ENCODE peak calls at places on chromosomes 3 and 15, in ten cellular contexts. Y is prostate gland, I is mammary epithelial cell, C is PC-3, F is breast epithelium, G is cardiac muscle cell, B is colonic mucosa, T is astrocyte, R is HepG2, Q is Panc1. O is an unnamed sample.
A peak's percentile ranks its signal among the peaks of the same experiment; 100 is the strongest.

GRCh38 chr3:151003024-151003771 is 30.7 kb upstream of the CLRN1 start:
- DNase-seq in R (peak; percentile 34), Y (no peak), F (no peak), B (no peak), I (peak; percentile 43), Q (peak; percentile 12), C (peak; percentile 78), T (peak; percentile 51), G (no peak), O (no peak)

GRCh38 chr3:57890874-57891273 is 117.3 kb upstream of the FLNB start:
- DNase-seq in T (peak; percentile 79), Y (no peak), C (no peak), I (no peak), Q (no peak), B (no peak), G (peak; percentile 33), R (no peak), F (no peak), O (no peak)

GRCh38 chr3:147297756-147298155 is 108.6 kb downstream of the ZIC4 start:
- DNase-seq in F (no peak), I (no peak), C (peak; percentile 5), G (no peak), R (no peak), B (no peak), T (no peak), Y (no peak), Q (no peak), O (no peak)

GRCh38 chr3:86695752-86696151 is 295.2 kb downstream of the VGLL3 start:
- DNase-seq in F (no peak), Y (no peak), G (no peak), C (no peak), Q (no peak), B (no peak), T (no peak), I (no peak), R (no peak), O (no peak)

GRCh38 chr3:180829409-180830405 is 82.8 kb upstream of the FXR1 start:
- DNase-seq in B (no peak), Y (no peak), T (no peak), Q (no peak), R (no peak), I (no peak), C (no peak), G (no peak), F (no peak), O (no peak)

GRCh38 chr15:37099321-37100108 is 834 bp downstream of the MEIS2 start:
- DNase-seq in T (no peak), I (peak; percentile 41), C (peak; percentile 77), R (peak; percentile 66), Y (no peak), B (no peak), Q (no peak), F (no peak), G (no peak), O (no peak)

GRCh38 chr3:179880868-179881267 is 155.9 kb downstream of the PEX5L start:
- DNase-seq in T (no peak), I (no peak), F (no peak), C (no peak), B (no peak), Y (no peak), Q (no peak), G (no peak), R (no peak), O (no peak)

GRCh38 chr15:55237219-55238130 is 40.7 kb upstream of the RSL24D1 start:
- DNase-seq in B (no peak), Q (no peak), I (no peak), G (no peak), C (no peak), R (no peak), T (no peak), Y (no peak), F (no peak), O (no peak)

GRCh38 chr3:159726231-159726964 is 262.2 kb upstream of the IL12A start:
- DNase-seq in Y (peak; percentile 5), Q (no peak), B (no peak), I (peak; percentile 87), G (no peak), R (no peak), C (peak; percentile 97), T (peak; percentile 74), F (peak; percentile 68), O (no peak)

GRCh38 chr15:77023576-77024272 is 28.8 kb downstream of the PSTPIP1 start:
- DNase-seq in F (no peak), R (no peak), G (no peak), C (no peak), Q (no peak), T (no peak), Y (no peak), B (no peak), I (no peak), O (no peak)

GRCh38 chr15:68315035-68315434 is 37.5 kb downstream of the FEM1B start:
- DNase-seq in F (peak; percentile 2), B (no peak), I (no peak), R (no peak), T (no peak), Q (no peak), Y (no peak), C (no peak), G (no peak), O (no peak)

GRCh38 chr3:133206921-133207320 is 168.7 kb downstream of the TMEM108 start:
- DNase-seq in C (no peak), F (no peak), Q (no peak), G (no peak), B (no peak), T (no peak), R (no peak), I (no peak), Y (no peak), O (no peak)

GRCh38 chr3:20658491-20658890 is 472.5 kb upstream of the SGO1 start:
- DNase-seq in R (no peak), Y (no peak), Q (no peak), G (no peak), I (no peak), C (no peak), F (no peak), B (no peak), T (peak; percentile 71), O (no peak)

GRCh38 chr3:20652249-20652648 is 466.2 kb upstream of the SGO1 start:
- DNase-seq in C (no peak), I (no peak), Q (no peak), Y (no peak), G (no peak), B (no peak), T (no peak), F (no peak), R (no peak), O (no peak)

GRCh38 chr3:20657566-20657965 is 471.6 kb upstream of the SGO1 start:
- DNase-seq in Q (no peak), F (no peak), G (no peak), C (no peak), I (no peak), Y (no peak), T (no peak), B (no peak), R (no peak), O (no peak)
- H3K4me1 ChIP-seq in Q (no peaks in the 10 kb centered on the region), F (no peaks in the 10 kb centered on the region), G (no peaks in the 10 kb centered on the region), C (no peaks in the 10 kb centered on the region), I (no peaks in the 10 kb centered on the region), Y (no peaks in the 10 kb centered on the region), T (no peaks in the 10 kb centered on the region), B (no peaks in the 10 kb centered on the region), R (no peaks in the 10 kb centered on the region), O (no peaks in the 10 kb centered on the region)

GRCh38 chr15:52163321-52164190 is 27.6 kb downstream of the GNB5 start:
- DNase-seq in G (peak; percentile 44), I (no peak), Q (no peak), T (no peak), R (no peak), C (no peak), Y (no peak), F (no peak), B (no peak), O (no peak)
- TF ChIP-seq CTCF in G (peak; percentile 39), I (peak; percentile 20), Q (peak; percentile 19), T (no peak), R (peak; percentile 49), C (peak; percentile 40), Y (no peak), F (no peak), B (no peak), O (no peak)

GRCh38 chr3:123070471-123070870 is 3.6 kb downstream of the PDIA5 start:
- DNase-seq in G (no peak), Y (no peak), C (no peak), R (no peak), F (no peak), T (no peak), Q (no peak), B (no peak), I (no peak), O (no peak)

GRCh38 chr3:123072564-123072963 is 5.7 kb downstream of the PDIA5 start:
- DNase-seq in R (no peak), Y (no peak), I (no peak), B (no peak), C (no peak), T (no peak), Q (no peak), G (no peak), F (no peak), O (no peak)

GRCh38 chr3:123071146-123071545 is 4.3 kb downstream of the PDIA5 start:
- DNase-seq in I (no peak), Q (no peak), T (peak; percentile 36), Y (no peak), B (no peak), C (no peak), G (no peak), R (peak; percentile 23), F (no peak), O (no peak)

GRCh38 chr3:123071581-123071980 is 4.8 kb downstream of the PDIA5 start:
- DNase-seq in R (no peak), Y (no peak), C (no peak), T (no peak), B (no peak), Q (no peak), G (no peak), F (no peak), I (no peak), O (no peak)

GRCh38 chr3:123072152-123072551 is 5.3 kb downstream of the PDIA5 start:
- DNase-seq in G (peak; percentile 44), F (no peak), R (no peak), B (no peak), I (no peak), Q (no peak), T (no peak), C (no peak), Y (no peak), O (no peak)
- H3K4me1 ChIP-seq in G (peaks cover 36% of the 10 kb centered on the region), F (no peaks in the 10 kb centered on the region), R (peaks cover 49% of the 10 kb centered on the region), B (peaks cover 4% of the 10 kb centered on the region), I (peaks cover 17% of the 10 kb centered on the region), Q (peaks cover 48% of the 10 kb centered on the region), T (no peaks in the 10 kb centered on the region), C (peaks cover 24% of the 10 kb centered on the region), Y (peaks cover 19% of the 10 kb centered on the region), O (peaks cover 17% of the 10 kb centered on the region)

GRCh38 chr3:100954990-100955389 is 38.2 kb downstream of the ABI3BP start:
- DNase-seq in I (peak; percentile 86), R (no peak), C (peak; percentile 17), F (no peak), Q (no peak), G (no peak), B (peak; percentile 20), Y (no peak), T (peak; percentile 92), O (peak; percentile 5)
- TF ChIP-seq CTCF in I (no peak), R (no peak), C (no peak), F (no peak), Q (no peak), G (no peak), B (no peak), Y (no peak), T (no peak), O (no peak)